ENCODE peak calls at places on chromosome 1, in seven cellular contexts. Q is IMR-90, Z is tibial nerve, F is stomach, L is body of pancreas, Y is A549, T is uterus. O is an unnamed sample.

GRCh38 chr1:25568090-25568833 is 24.9 kb downstream of the LDLRAP1 start:
- DNase-seq in T (peak; percentile 51), Q (peak; percentile 63), L (no peak), F (peak; percentile 43), Y (no peak), Z (peak; percentile 47), O (peak; percentile 82)

GRCh38 chr1:98388431-98388830 is 273.1 kb upstream of the SNX7 start:
- DNase-seq in T (no peak), F (no peak), Z (no peak), L (no peak), Y (no peak), Q (peak; percentile 83), O (no peak)

GRCh38 chr1:20136249-20136648 is 2.9 kb upstream of the PLA2G2F start:
- DNase-seq in F (no peak), Z (no peak), Y (no peak), L (no peak), T (no peak), Q (no peak), O (peak; percentile 32)

GRCh38 chr1:104780470-104781078 is 1030.9 kb downstream of the AMY1C start:
- DNase-seq in L (no peak), Z (no peak), F (no peak), Y (peak; percentile 4), Q (peak; percentile 1), T (no peak), O (no peak)

GRCh38 chr1:30034627-30035521 is 688.5 kb downstream of the MATN1 start:
- DNase-seq in F (no peak), Q (peak; percentile 5), Z (no peak), Y (no peak), T (no peak), L (no peak), O (no peak)

GRCh38 chr1:184212649-184213314 is 161.3 kb downstream of the TSEN15 start:
- DNase-seq in Y (peak; percentile 58), Z (no peak), L (no peak), T (peak; percentile 43), F (no peak), Q (peak; percentile 88), O (no peak)

GRCh38 chr1:150281758-150282557 is at the start of gene CIART:
- DNase-seq in Q (peak; percentile 100), T (peak; percentile 92), Y (peak; percentile 97), L (peak; percentile 97), Z (peak; percentile 92), F (peak; percentile 93), O (peak; percentile 97)

GRCh38 chr1:148318123-148318899 is 164.8 kb downstream of the PPIAL4G start:
- DNase-seq in F (no peak), L (no peak), Q (no peak), T (no peak), Z (no peak), Y (no peak), O (no peak)

GRCh38 chr1:86089765-86090164 is 66.8 kb downstream of the COL24A1 start:
- DNase-seq in Q (no peak), T (no peak), F (no peak), Y (no peak), Z (no peak), L (no peak), O (no peak)

GRCh38 chr1:62906428-62906886 is 122.5 kb downstream of the ATG4C start:
- DNase-seq in Q (peak; percentile 11), L (no peak), T (no peak), F (no peak), Y (peak; percentile 11), Z (no peak), O (no peak)

GRCh38 chr1:235473808-235474207 is 30.4 kb downstream of the B3GALNT2 start:
- DNase-seq in F (no peak), L (no peak), Y (no peak), Q (peak; percentile 57), T (no peak), Z (no peak), O (no peak)

GRCh38 chr1:80607064-80607463 is 1193.7 kb upstream of the ADGRL2 start:
- DNase-seq in Q (no peak), Z (no peak), T (no peak), Y (no peak), F (no peak), L (no peak), O (no peak)

GRCh38 chr1:7292033-7292681 is 478.9 kb upstream of the VAMP3 start:
- DNase-seq in Q (no peak), Z (no peak), L (no peak), Y (no peak), F (no peak), T (no peak), O (no peak)

GRCh38 chr1:22318279-22318983 is 133.2 kb upstream of the ZBTB40 start:
- DNase-seq in T (no peak), Z (no peak), L (peak; percentile 24), Q (no peak), Y (no peak), F (no peak), O (peak; percentile 65)

GRCh38 chr1:201176931-201177330 is 13.7 kb upstream of the IGFN1 start:
- DNase-seq in F (peak; percentile 34), Z (no peak), L (no peak), Q (peak; percentile 56), Y (no peak), T (no peak), O (no peak)

DNA sequence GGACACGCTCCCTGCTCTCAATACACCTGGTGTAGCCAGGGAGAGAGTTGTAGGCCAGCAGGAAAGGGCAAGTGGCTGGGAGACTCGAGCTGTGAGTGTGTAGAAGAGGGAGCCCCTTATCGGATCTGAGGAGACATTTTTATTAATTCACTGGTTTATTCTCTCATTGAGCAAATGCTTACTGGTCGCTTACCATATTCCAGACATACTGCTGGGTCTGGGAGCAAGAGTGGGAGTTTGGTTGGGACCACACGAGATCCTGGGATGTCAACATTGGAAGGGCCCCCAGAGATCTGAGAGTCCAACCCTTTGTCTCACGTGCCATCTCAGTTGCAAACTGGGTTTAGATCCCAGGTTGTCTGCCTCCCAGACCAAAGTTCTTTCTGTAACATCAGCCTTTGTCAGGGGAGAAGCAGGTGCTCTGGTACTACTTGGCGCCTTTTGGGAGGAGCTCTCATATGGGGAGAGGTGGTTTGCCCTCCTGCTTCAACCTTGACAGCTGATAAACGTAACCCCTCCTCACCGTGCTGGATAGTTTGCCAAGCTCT is 680 bp downstream of the TMEM222 start:
- DNase-seq in L (no peak), T (no peak), Z (no peak), Q (no peak), Y (no peak), F (no peak), O (no peak)
- TF ChIP-seq POLR2A in L (no peak), T (no peak), Z (no peak), Q (no peak), Y (no peak), F (no peak), O (no peak)

GRCh38 chr1:209430107-209430506 is 153.4 kb upstream of the CAMK1G start:
- DNase-seq in Z (no peak), T (no peak), L (no peak), Y (no peak), Q (no peak), F (no peak), O (no peak)
- H3K4me3 ChIP-seq in Z (no peak overlapping the region), T (no peak overlapping the region), L (no peak overlapping the region), Y (no peak overlapping the region), Q (no peak overlapping the region), F (no peak overlapping the region), O (peak overlapping the region; percentile 44)

DNA sequence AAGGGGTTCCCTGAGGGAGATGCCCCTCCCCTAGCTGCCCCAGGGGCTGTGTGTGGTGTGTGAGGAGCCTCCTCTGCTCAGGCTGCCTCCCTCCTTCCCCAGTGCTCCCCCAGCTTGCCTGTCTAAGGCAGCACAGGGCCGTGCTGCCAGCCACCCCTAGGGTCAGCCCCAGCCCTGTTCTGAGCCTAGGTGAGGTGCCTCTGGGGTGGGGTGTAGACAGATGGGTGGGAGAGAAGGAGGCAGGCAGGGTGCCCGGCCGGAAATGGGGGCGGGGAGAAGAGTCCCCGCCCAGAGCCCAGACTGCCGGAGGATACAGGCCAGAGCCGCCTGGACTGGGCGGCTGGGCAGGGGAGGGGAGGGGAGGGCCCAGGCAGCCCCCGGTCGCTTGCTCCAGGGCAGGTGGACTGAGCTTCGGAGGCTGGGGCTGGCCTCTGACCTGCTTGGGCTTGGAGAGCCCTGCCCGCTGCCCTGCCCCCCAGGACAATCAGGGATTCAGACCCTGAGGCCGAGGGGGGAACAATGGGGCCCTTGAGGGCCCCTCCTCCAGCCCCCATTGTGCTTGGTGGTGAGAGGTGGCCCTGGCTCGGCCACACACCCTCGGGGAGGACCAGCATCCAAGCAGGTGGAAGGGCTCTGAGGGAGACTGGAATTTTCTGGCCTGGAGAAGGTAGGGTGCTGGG is at the start of gene GJC2:
- DNase-seq in Q (peak; percentile 18), Z (peak; percentile 45), T (peak; percentile 84), F (no peak), Y (no peak), L (peak; percentile 9), O (no peak)
- TF ChIP-seq POLR2A in Q (no peak), Z (peak; percentile 38), T (no peak), F (no peak), Y (no peak), L (no peak), O (no peak)

GRCh38 chr1:229623838-229624237 is 2.1 kb downstream of the TAF5L start:
- DNase-seq in Y (no peak), F (no peak), T (no peak), Z (no peak), Q (no peak), L (no peak), O (no peak)
- H3K4me3 ChIP-seq in Y (no peak overlapping the region), F (no peak overlapping the region), T (no peak overlapping the region), Z (no peak overlapping the region), Q (no peak overlapping the region), L (no peak overlapping the region), O (no peak overlapping the region)

O was measured in suprapubic skin.